ENCODE peak calls at places on chromosomes 13 and 19, in five cellular contexts. W is PC-3, A is mesenchymal stem cell, Z is MM.1S, J is fibroblast of lung. D is an unnamed sample. For H3K9me3, the result is how much of the 10 kb centered on the place peaks cover.

GRCh38 chr13:102983496-102983895 is 82.7 kb downstream of the SLC10A2 start:
- DNase-seq in A (no peak), W (no peak), J (no peak), Z (no peak), D (no peak)

GRCh38 chr19:29396925-29397324 is 128.9 kb upstream of the VSTM2B start:
- DNase-seq in Z (no peak), A (no peak), J (no peak), W (no peak), D (no peak)

GRCh38 chr19:16851031-16851712 is 22.0 kb downstream of the SIN3B start:
- DNase-seq in A (peak), J (no peak), Z (no peak), W (peak), D (no peak)

GRCh38 chr19:8023371-8023770 is 17.9 kb upstream of the ELAVL1 start:
- DNase-seq in J (no peak), W (no peak), A (no peak), Z (no peak), D (no peak)

GRCh38 chr19:313169-313987 is 22.2 kb upstream of the PLPP2 start:
- DNase-seq in J (no peak), Z (no peak), W (no peak), A (no peak), D (no peak)

GRCh38 chr19:48553676-48554384 is 1.9 kb downstream of the SULT2B1 start:
- DNase-seq in Z (no peak), J (peak), A (peak), W (peak), D (no peak)

GRCh38 chr13:28137556-28137955 is 789 bp upstream of the PAN3 start:
- DNase-seq in Z (no peak), A (no peak), J (peak), W (peak), D (no peak)

GRCh38 chr19:18924684-18925213 is 5.2 kb downstream of the DDX49 start:
- DNase-seq in A (no peak), W (no peak), Z (no peak), J (no peak), D (no peak)

GRCh38 chr19:43738780-43739211 is 16.0 kb downstream of the SMG9 start:
- DNase-seq in A (no peak), Z (no peak), J (no peak), W (no peak), D (no peak)

GRCh38 chr13:37835392-37835791 is 34.2 kb downstream of the TRPC4 start:
- DNase-seq in J (no peak), W (no peak), A (no peak), Z (no peak), D (no peak)

GRCh38 chr19:7729831-7730285 is 2.1 kb downstream of the CLEC4G start:
- DNase-seq in J (no peak), W (no peak), Z (no peak), A (no peak), D (no peak)

GRCh38 chr13:91534996-91535395 is 136.6 kb downstream of the GPC5 start:
- DNase-seq in Z (no peak), A (no peak), J (no peak), W (no peak), D (no peak)

GRCh38 chr13:52029569-52029968 is 5.1 kb downstream of the UTP14C start:
- DNase-seq in W (no peak), J (no peak), Z (no peak), A (no peak), D (no peak)

GRCh38 chr13:51371768-51372399 is 32.4 kb downstream of the SERPINE3 start:
- DNase-seq in A (no peak), J (no peak), W (no peak), Z (no peak), D (no peak)

GRCh38 chr13:113070855-113071254 is 34.7 kb upstream of the F7 start:
- DNase-seq in J (no peak), A (no peak), Z (no peak), W (no peak), D (no peak)

GRCh38 chr19:43799502-43800142 is 2.6 kb downstream of the LYPD5 start:
- DNase-seq in J (no peak), A (peak), Z (no peak), W (peak), D (no peak)

GRCh38 chr19:49428547-49429451 is 3.6 kb downstream of the GFY start:
- DNase-seq in J (no peak), A (no peak), W (no peak), Z (no peak), D (no peak)

GRCh38 chr13:113814435-113814821 is 49.4 kb downstream of the GAS6 start:
- DNase-seq in Z (no peak), W (peak), A (peak), J (no peak), D (no peak)

GRCh38 chr19:44904426-44904994 is 1.1 kb upstream of the APOE start:
- DNase-seq in A (no peak), J (no peak), Z (no peak), W (no peak), D (peak)

GRCh38 chr13:29514720-29515310 is 80.7 kb downstream of the SLC7A1 start:
- DNase-seq in J (no peak), A (no peak), W (no peak), Z (no peak), D (no peak)

GRCh38 chr19:17296976-17297375 is 6.2 kb downstream of the ABHD8 start:
- DNase-seq in J (no peak), A (no peak), W (peak), Z (no peak), D (no peak)

GRCh38 chr13:75468602-75469001 is 13.4 kb downstream of the TBC1D4 start:
- DNase-seq in J (no peak), Z (no peak), W (no peak), A (no peak), D (no peak)

GRCh38 chr13:63741029-63741813 is 2325.6 kb upstream of the PCDH20 start:
- DNase-seq in A (no peak), Z (no peak), J (no peak), W (no peak), D (no peak)

GRCh38 chr13:46556380-46556779 is 3.4 kb downstream of the LRCH1 start:
- DNase-seq in A (no peak), Z (no peak), J (no peak), W (no peak), D (no peak)

GRCh38 chr19:46515879-46516350 is 20.2 kb upstream of the PNMA8B start:
- DNase-seq in J (peak), A (peak), W (peak), Z (peak), D (peak)

GRCh38 chr19:45613926-45614725 is 12.1 kb upstream of the GPR4 start:
- DNase-seq in A (peak), Z (peak), W (peak), J (peak), D (no peak)

GRCh38 chr19:49212302-49212701 is 54.7 kb downstream of the TRPM4 start:
- DNase-seq in W (peak), A (no peak), J (peak), Z (no peak), D (peak)

GRCh38 chr13:24313449-24313848 is 4.1 kb downstream of the C1QTNF9 start:
- DNase-seq in W (peak), Z (no peak), J (peak), A (no peak), D (no peak)

GRCh38 chr19:46634045-46634655 is 1.9 kb downstream of the GNG8 start:
- DNase-seq in Z (peak), A (peak), W (peak), J (peak), D (peak)

GRCh38 chr19:31355330-31356289 is 6.4 kb upstream of the TSHZ3 start:
- DNase-seq in A (peak), J (no peak), W (no peak), Z (no peak), D (no peak)

GRCh38 chr19:2455481-2456300 is 1.1 kb downstream of the LMNB2 start:
- DNase-seq in J (no peak), A (peak), W (no peak), Z (peak), D (peak)

GRCh38 chr13:97125810-97126738 is 96.1 kb upstream of the MBNL2 start:
- DNase-seq in J (no peak), A (no peak), Z (no peak), W (peak), D (no peak)

GRCh38 chr19:54630784-54631183 is 500 bp downstream of the LILRB1 start:
- DNase-seq in A (no peak), J (no peak), Z (no peak), W (no peak), D (no peak)

GRCh38 chr13:42275506-42275905 is 3.6 kb downstream of the AKAP11 start:
- DNase-seq in Z (no peak), A (no peak), W (no peak), J (no peak), D (peak)

GRCh38 chr13:44352671-44353070 is 21.0 kb upstream of the SERP2 start:
- DNase-seq in J (no peak), A (no peak), Z (no peak), W (no peak), D (no peak)
- H3K4me3 ChIP-seq in J (no peak), A (no peak), Z (no peak), W (no peak), D (no peak)

DNA sequence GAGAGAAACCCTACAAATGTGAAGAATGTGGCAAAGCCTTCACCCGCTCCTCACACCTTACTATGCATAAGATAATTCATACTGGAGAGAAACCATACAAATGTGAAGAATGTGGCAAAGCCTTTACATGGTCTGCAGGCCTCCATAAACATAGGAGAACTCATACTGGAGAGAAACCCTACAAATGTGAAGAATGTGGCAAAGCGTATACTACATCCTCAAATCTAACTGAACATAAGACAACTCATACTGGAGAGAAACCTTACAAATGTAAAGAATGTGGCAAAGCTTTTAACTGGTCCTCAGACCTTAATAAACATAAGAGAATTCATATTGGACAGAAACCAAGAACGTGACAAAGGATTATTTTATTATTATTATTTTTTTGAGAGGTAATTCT is 30.7 kb downstream of the ZNF486 start:
- DNase-seq in Z (no peak), A (no peak), J (no peak), W (no peak), D (no peak)
- H3K9me3 ChIP-seq in Z (under half), A (half or more), J (under half), W (under half), D (under half)

GRCh38 chr13:110308377-110309158 is 1.5 kb downstream of the COL4A2 start:
- DNase-seq in Z (no peak), W (peak), J (peak), A (peak), D (no peak)
- H2AFZ ChIP-seq in Z (no peak), W (peak), J (peak), A (no peak), D (no peak)

DNA sequence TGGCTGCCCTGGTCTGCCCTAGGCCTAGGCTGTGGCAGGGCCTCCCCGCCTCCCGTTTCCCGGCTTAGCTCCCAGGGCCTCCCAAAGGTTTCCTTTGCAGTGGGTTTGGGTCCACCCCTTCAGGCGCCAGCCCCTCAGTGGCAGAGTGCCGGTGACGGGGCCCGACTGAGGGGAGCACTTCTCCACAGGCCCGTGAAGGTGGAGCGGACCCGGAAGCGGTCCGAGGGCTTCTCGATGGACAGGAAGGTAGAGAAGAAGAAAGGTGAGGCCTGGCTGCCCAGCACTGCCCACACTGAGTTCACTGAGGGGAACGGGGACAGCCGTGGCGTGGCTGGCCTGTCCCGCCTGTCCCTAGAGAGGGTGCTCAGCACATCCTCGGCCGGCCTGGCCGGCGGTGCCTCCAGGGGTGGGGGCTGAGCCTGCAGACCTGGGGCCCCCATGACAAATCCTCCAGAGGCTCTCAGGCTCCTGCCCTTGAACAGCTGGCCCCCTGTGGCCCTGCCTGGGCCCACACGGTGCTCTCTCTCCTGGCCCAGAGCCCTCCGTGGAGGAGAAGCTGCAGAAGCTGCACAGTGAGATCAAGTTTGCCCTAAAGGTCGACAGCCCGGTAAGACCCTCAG is 20.4 kb downstream of the PLIN4 start:
- DNase-seq in W (no peak), Z (no peak), J (no peak), A (no peak), D (no peak)
- H3K4me3 ChIP-seq in W (no peak), Z (no peak), J (no peak), A (no peak), D (no peak)

DNA sequence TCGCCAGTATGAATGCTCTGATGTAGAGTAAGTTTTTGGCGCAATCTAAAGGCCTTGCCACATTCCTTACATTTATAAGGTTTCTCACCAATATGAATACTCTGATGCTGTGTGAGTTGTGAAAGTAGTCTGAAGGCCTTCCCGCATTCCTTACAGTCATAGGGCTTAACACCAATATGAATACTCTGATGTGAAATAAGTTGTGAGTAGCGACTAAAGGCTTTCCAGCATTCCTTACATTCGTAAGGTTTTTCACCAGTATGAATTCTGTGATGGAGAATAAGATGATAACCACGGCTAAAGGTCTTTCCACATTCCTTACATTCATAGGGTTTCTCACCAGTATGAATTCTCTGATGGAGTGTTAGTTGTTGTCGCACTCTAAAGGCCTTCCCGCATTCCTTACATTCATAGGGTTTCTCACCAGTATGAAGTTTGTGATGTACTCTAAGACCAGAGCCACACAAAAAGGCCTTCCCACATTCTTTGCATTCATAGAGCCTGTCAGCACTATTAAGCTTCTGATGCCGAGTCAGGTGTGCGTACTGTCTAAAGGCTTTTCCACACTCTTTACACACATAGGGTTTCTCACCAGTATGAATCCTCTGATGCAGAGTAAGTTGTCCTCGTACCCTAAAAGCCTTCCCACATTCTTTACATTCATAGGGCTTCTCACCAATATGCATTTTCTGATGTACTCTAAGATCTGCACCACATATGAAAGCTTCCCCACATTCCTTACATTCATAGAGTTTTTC is 14.1 kb upstream of the ZFP14 start:
- DNase-seq in W (no peak), A (peak), J (no peak), Z (no peak), D (no peak)
- H3K9me3 ChIP-seq in W (under half), A (half or more), J (under half), Z (under half), D (under half)

DNA sequence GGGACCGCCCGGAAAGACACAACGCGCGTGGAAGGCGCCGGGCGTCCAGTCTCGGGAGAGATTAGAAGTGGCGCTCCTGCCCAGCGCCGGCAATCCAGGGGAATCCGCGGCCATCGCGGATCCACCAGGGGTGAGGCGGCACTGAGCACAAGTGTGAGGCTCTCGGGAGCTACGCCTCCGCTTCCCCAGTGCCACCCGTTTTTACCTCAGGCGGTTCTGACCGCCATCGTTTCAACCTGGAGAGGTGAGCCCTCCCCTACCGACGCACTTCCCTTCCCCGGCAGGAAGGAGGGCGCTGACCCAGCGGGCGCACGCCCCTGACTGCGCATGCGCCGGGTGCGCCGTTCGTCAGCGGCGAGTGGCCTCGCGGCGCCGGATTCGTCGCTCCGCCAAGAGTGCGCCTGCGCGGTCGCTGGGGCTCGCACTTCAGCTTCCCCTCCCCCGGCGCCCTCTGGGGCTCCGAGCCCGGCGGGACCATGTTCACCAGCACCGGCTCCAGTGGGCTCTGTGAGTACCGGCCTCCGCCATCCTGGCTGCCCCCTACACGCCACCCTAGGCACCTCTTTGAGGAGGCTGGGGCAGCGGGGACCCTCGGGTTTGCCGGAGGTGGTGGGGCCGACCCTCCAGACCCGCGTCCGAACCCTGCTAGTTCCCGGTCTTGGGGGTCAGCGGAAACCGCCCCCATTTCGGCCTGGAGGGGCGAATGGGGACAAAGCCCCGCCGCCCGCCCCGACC is at the start of gene UBAC2:
- DNase-seq in J (peak), A (peak), Z (peak), W (peak), D (peak)
- H2AFZ ChIP-seq in J (peak), A (peak), Z (peak), W (peak), D (no peak)

GRCh38 chr19:40713939-40714338 is 2.7 kb downstream of the COQ8B start:
- DNase-seq in Z (no peak), A (no peak), J (no peak), W (no peak), D (no peak)
- H3K4me3 ChIP-seq in Z (no peak), A (peak), J (no peak), W (no peak), D (peak)

DNA sequence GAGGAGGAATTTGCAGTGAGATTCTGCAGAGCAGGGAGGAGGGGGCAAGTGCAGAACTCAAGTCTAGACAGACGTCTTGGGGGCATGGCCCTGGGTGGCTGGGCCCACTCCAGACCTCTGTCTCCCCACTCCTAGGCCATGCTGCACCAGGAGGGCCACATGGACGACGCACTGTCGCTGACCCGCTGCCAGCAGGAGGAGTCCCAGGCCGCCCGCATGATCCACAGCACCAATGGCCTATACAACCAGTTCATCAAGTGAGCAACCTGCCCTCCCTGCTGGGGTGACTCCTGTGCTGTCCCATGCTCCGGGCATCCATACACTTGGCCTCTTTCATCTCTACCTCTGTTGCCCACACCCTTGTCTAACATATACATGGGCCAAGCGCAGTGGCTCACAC is 18.1 kb downstream of the RYR1 start:
- DNase-seq in A (no peak), W (no peak), Z (no peak), J (no peak), D (no peak)
- H3K9me3 ChIP-seq in A (under half), W (under half), Z (under half), J (under half), D (under half)

D was measured in Karpas-422.